ENCODE peak calls at places on chromosomes 3 and 15, in ten cellular contexts. One of them, this sample, is unnamed.

GRCh38 chr3:145650170-145650569 is 510.8 kb downstream of the PLOD2 start:
- DNase-seq in astrocyte: no peak
- DNase-seq in epithelial cell of proximal tubule: no peak
- DNase-seq in kidney: no peak
- DNase-seq in GM23248: no peak
- DNase-seq in CD8-positive, alpha-beta memory T cell: no peak
- DNase-seq in stomach: no peak
- DNase-seq in neuronal stem cell: no peak
- DNase-seq in left ventricle myocardium inferior: no peak
- DNase-seq in HFF-Myc: no peak
- DNase-seq in this sample: no peak

GRCh38 chr15:52649686-52650085 is 29.5 kb downstream of the ATOSA start:
- DNase-seq in CD8-positive, alpha-beta memory T cell: no peak
- DNase-seq in GM23248: peak; percentile 4
- DNase-seq in stomach: no peak
- DNase-seq in HFF-Myc: no peak
- DNase-seq in astrocyte: no peak
- DNase-seq in kidney: no peak
- DNase-seq in left ventricle myocardium inferior: no peak
- DNase-seq in epithelial cell of proximal tubule: no peak
- DNase-seq in neuronal stem cell: no peak
- DNase-seq in this sample: no peak

GRCh38 chr15:26628879-26629529 is 143.9 kb downstream of the GABRB3 start:
- DNase-seq in stomach: peak; percentile 56
- DNase-seq in epithelial cell of proximal tubule: no peak
- DNase-seq in astrocyte: peak; percentile 34
- DNase-seq in left ventricle myocardium inferior: peak; percentile 68
- DNase-seq in kidney: peak; percentile 85
- DNase-seq in neuronal stem cell: no peak
- DNase-seq in GM23248: no peak
- DNase-seq in HFF-Myc: peak; percentile 3
- DNase-seq in CD8-positive, alpha-beta memory T cell: no peak
- DNase-seq in this sample: peak; percentile 83

GRCh38 chr3:7978104-7978457 is 523.5 kb upstream of the LMCD1 start:
- DNase-seq in GM23248: no peak
- DNase-seq in astrocyte: no peak
- DNase-seq in stomach: no peak
- DNase-seq in neuronal stem cell: peak; percentile 64
- DNase-seq in HFF-Myc: no peak
- DNase-seq in CD8-positive, alpha-beta memory T cell: no peak
- DNase-seq in kidney: peak; percentile 74
- DNase-seq in epithelial cell of proximal tubule: no peak
- DNase-seq in left ventricle myocardium inferior: peak; percentile 28
- DNase-seq in this sample: no peak

GRCh38 chr3:57025237-57025636 is 35.2 kb upstream of the SPATA12 start:
- DNase-seq in kidney: no peak
- DNase-seq in stomach: no peak
- DNase-seq in astrocyte: no peak
- DNase-seq in GM23248: no peak
- DNase-seq in epithelial cell of proximal tubule: no peak
- DNase-seq in CD8-positive, alpha-beta memory T cell: no peak
- DNase-seq in neuronal stem cell: no peak
- DNase-seq in HFF-Myc: no peak
- DNase-seq in left ventricle myocardium inferior: no peak
- DNase-seq in this sample: no peak

GRCh38 chr3:190380184-190380583 is 7.8 kb upstream of the CLDN16 start:
- DNase-seq in CD8-positive, alpha-beta memory T cell: no peak
- DNase-seq in stomach: no peak
- DNase-seq in HFF-Myc: no peak
- DNase-seq in astrocyte: no peak
- DNase-seq in kidney: no peak
- DNase-seq in neuronal stem cell: no peak
- DNase-seq in epithelial cell of proximal tubule: no peak
- DNase-seq in GM23248: no peak
- DNase-seq in left ventricle myocardium inferior: no peak
- DNase-seq in this sample: no peak

GRCh38 chr3:136792931-136793330 is 26.0 kb upstream of the SLC35G2 start:
- DNase-seq in kidney: no peak
- DNase-seq in GM23248: no peak
- DNase-seq in epithelial cell of proximal tubule: no peak
- DNase-seq in left ventricle myocardium inferior: no peak
- DNase-seq in neuronal stem cell: no peak
- DNase-seq in astrocyte: no peak
- DNase-seq in CD8-positive, alpha-beta memory T cell: no peak
- DNase-seq in HFF-Myc: no peak
- DNase-seq in stomach: no peak
- DNase-seq in this sample: no peak

GRCh38 chr15:90165659-90166489 is 35.3 kb upstream of the SEMA4B start:
- DNase-seq in kidney: peak; percentile 97
- DNase-seq in GM23248: peak; percentile 99
- DNase-seq in stomach: peak; percentile 87
- DNase-seq in CD8-positive, alpha-beta memory T cell: no peak
- DNase-seq in left ventricle myocardium inferior: no peak
- DNase-seq in neuronal stem cell: no peak
- DNase-seq in epithelial cell of proximal tubule: peak; percentile 98
- DNase-seq in astrocyte: peak; percentile 99
- DNase-seq in HFF-Myc: peak; percentile 92
- DNase-seq in this sample: peak; percentile 68

GRCh38 chr15:88803241-88803919 is at the start of gene ACAN:
- DNase-seq in GM23248: no peak
- DNase-seq in left ventricle myocardium inferior: no peak
- DNase-seq in stomach: no peak
- DNase-seq in neuronal stem cell: peak; percentile 57
- DNase-seq in astrocyte: no peak
- DNase-seq in HFF-Myc: no peak
- DNase-seq in CD8-positive, alpha-beta memory T cell: no peak
- DNase-seq in epithelial cell of proximal tubule: no peak
- DNase-seq in kidney: no peak
- DNase-seq in this sample: no peak

GRCh38 chr15:88805031-88805780 is 2.0 kb downstream of the ACAN start:
- DNase-seq in HFF-Myc: no peak
- DNase-seq in neuronal stem cell: no peak
- DNase-seq in epithelial cell of proximal tubule: no peak
- DNase-seq in left ventricle myocardium inferior: no peak
- DNase-seq in CD8-positive, alpha-beta memory T cell: no peak
- DNase-seq in stomach: no peak
- DNase-seq in GM23248: no peak
- DNase-seq in kidney: no peak
- DNase-seq in astrocyte: no peak
- DNase-seq in this sample: no peak

GRCh38 chr15:88802991-88803240 is 320 bp upstream of the ACAN start:
- DNase-seq in HFF-Myc: no peak
- DNase-seq in CD8-positive, alpha-beta memory T cell: no peak
- DNase-seq in neuronal stem cell: no peak
- DNase-seq in kidney: no peak
- DNase-seq in astrocyte: no peak
- DNase-seq in epithelial cell of proximal tubule: no peak
- DNase-seq in GM23248: peak; percentile 10
- DNase-seq in left ventricle myocardium inferior: no peak
- DNase-seq in stomach: no peak
- DNase-seq in this sample: no peak

GRCh38 chr15:88803920-88804247 is 648 bp downstream of the ACAN start:
- DNase-seq in HFF-Myc: no peak
- DNase-seq in neuronal stem cell: no peak
- DNase-seq in kidney: no peak
- DNase-seq in GM23248: no peak
- DNase-seq in astrocyte: no peak
- DNase-seq in stomach: no peak
- DNase-seq in CD8-positive, alpha-beta memory T cell: no peak
- DNase-seq in left ventricle myocardium inferior: no peak
- DNase-seq in epithelial cell of proximal tubule: no peak
- DNase-seq in this sample: no peak

DNA sequence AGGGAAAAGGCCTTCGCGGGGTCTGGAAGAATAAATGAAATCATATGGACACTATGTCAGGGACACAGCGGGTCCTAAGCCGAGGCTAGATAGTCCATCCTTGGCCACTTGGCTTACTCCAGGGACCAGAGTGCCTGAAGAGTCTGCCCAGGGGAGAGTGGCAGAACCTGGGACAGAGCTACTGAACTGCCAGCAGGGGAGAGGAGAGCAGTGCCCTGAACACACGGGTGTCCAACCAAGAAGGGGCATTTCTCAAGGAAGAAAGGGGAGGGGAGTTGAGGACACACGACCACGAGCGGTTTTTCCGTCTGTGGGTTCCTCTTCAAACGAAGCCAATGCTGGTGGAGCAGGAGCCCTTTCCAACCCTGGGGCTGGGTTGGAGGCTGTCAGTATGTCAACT is 1.0 kb downstream of the ACAN start:
- DNase-seq in astrocyte: no peak
- DNase-seq in epithelial cell of proximal tubule: no peak
- DNase-seq in HFF-Myc: no peak
- DNase-seq in stomach: no peak
- DNase-seq in left ventricle myocardium inferior: no peak
- DNase-seq in CD8-positive, alpha-beta memory T cell: no peak
- DNase-seq in neuronal stem cell: no peak
- DNase-seq in GM23248: no peak
- DNase-seq in kidney: no peak
- DNase-seq in this sample: no peak
- H3K4me3 ChIP-seq in astrocyte: no peak overlapping the region
- H3K4me3 ChIP-seq in epithelial cell of proximal tubule: no peak overlapping the region
- H3K4me3 ChIP-seq in HFF-Myc: no peak overlapping the region
- H3K4me3 ChIP-seq in stomach: no peak overlapping the region
- H3K4me3 ChIP-seq in left ventricle myocardium inferior: no peak overlapping the region
- H3K4me3 ChIP-seq in CD8-positive, alpha-beta memory T cell: no peak overlapping the region
- H3K4me3 ChIP-seq in neuronal stem cell: no peak overlapping the region
- H3K4me3 ChIP-seq in GM23248: no peak overlapping the region
- H3K4me3 ChIP-seq in kidney: no peak overlapping the region
- H3K4me3 ChIP-seq in this sample: no peak overlapping the region

DNA sequence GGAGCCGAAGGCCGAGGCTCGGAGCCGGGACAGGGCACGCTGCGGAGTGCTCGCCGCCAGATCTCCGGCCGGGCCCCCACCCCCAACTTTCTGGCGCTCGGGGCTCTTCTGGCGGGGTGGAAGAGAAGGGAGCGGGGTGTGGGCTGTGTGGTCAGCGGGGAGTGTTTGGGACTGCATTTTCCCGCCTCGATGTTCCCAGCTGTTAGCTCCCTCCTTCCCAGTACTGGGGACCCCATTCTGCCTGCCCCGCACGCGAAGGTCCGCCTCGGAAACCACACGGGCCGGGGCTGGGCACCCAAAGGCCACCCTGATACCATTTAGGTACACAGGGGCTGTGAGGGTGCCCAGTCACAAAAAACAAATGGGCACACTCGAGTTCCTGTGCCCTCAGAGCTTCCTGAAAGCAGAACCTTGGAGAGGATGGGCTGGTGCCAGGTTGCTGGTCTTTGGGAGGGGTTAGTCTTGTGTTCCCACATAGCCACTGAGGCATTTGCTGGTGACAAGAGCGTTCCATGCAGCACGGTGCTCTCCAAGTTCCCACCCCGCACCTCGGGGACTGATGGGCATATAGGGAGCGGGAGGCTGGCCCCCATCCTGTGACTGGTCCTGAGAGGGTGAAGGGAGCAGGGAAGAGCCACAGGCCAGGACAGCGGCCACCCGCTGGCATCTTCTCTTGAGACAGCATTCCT is 621 bp downstream of the TYRO3 start:
- DNase-seq in kidney: peak; percentile 77
- DNase-seq in epithelial cell of proximal tubule: no peak
- DNase-seq in CD8-positive, alpha-beta memory T cell: no peak
- DNase-seq in HFF-Myc: no peak
- DNase-seq in neuronal stem cell: peak; percentile 31
- DNase-seq in astrocyte: no peak
- DNase-seq in left ventricle myocardium inferior: no peak
- DNase-seq in stomach: no peak
- DNase-seq in GM23248: peak; percentile 38
- DNase-seq in this sample: peak; percentile 41
- H3K4me3 ChIP-seq in kidney: peak overlapping the region; percentile 45
- H3K4me3 ChIP-seq in epithelial cell of proximal tubule: peak overlapping the region; percentile 53
- H3K4me3 ChIP-seq in CD8-positive, alpha-beta memory T cell: peak overlapping the region; percentile 28
- H3K4me3 ChIP-seq in HFF-Myc: peak overlapping the region; percentile 69
- H3K4me3 ChIP-seq in neuronal stem cell: peak overlapping the region; percentile 91
- H3K4me3 ChIP-seq in astrocyte: peak overlapping the region; percentile 64
- H3K4me3 ChIP-seq in left ventricle myocardium inferior: peak overlapping the region; percentile 76
- H3K4me3 ChIP-seq in stomach: peak overlapping the region; percentile 87
- H3K4me3 ChIP-seq in GM23248: peak overlapping the region; percentile 77
- H3K4me3 ChIP-seq in this sample: peak overlapping the region; percentile 2

DNA sequence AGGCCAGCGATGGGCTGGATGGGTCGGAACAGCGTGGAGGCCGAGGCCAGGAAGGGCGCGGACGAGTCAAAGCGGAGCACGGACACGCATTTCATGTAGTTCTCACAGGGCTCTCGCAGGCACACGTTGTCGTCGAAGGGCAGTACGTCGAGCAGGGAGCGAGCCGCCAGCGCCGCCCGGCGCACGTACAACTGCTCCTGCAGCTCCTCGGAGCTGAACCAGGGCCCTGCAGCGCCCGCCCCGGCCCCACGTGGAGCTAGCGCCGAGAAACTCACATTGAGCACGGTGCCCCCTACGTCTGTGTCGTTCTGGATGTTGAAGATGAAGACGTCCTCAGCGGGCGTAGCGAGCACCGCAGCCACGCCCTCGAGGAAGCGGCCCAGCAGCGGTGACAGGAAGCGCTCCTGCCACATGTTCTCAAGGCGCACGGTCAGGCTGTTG is 5.8 kb downstream of the CELSR3 start:
- DNase-seq in epithelial cell of proximal tubule: no peak
- DNase-seq in left ventricle myocardium inferior: no peak
- DNase-seq in HFF-Myc: no peak
- DNase-seq in stomach: no peak
- DNase-seq in neuronal stem cell: no peak
- DNase-seq in GM23248: no peak
- DNase-seq in CD8-positive, alpha-beta memory T cell: peak; percentile 31
- DNase-seq in astrocyte: no peak
- DNase-seq in kidney: no peak
- DNase-seq in this sample: no peak
- H3K4me3 ChIP-seq in epithelial cell of proximal tubule: peak overlapping the region; percentile 62
- H3K4me3 ChIP-seq in left ventricle myocardium inferior: peak overlapping the region; percentile 78
- H3K4me3 ChIP-seq in HFF-Myc: peak overlapping the region; percentile 31
- H3K4me3 ChIP-seq in stomach: peak overlapping the region; percentile 62
- H3K4me3 ChIP-seq in neuronal stem cell: no peak overlapping the region
- H3K4me3 ChIP-seq in GM23248: peak overlapping the region; percentile 58
- H3K4me3 ChIP-seq in CD8-positive, alpha-beta memory T cell: peak overlapping the region; percentile 53
- H3K4me3 ChIP-seq in astrocyte: no peak overlapping the region
- H3K4me3 ChIP-seq in kidney: peak overlapping the region; percentile 25
- H3K4me3 ChIP-seq in this sample: no peak overlapping the region

GRCh38 chr3:152445227-152445626 is 176.5 kb downstream of the MBNL1 start:
- DNase-seq in CD8-positive, alpha-beta memory T cell: no peak
- DNase-seq in kidney: no peak
- DNase-seq in HFF-Myc: no peak
- DNase-seq in neuronal stem cell: no peak
- DNase-seq in left ventricle myocardium inferior: no peak
- DNase-seq in astrocyte: no peak
- DNase-seq in epithelial cell of proximal tubule: no peak
- DNase-seq in GM23248: no peak
- DNase-seq in stomach: no peak
- DNase-seq in this sample: no peak

GRCh38 chr3:152443212-152444023 is 174.7 kb downstream of the MBNL1 start:
- DNase-seq in neuronal stem cell: no peak
- DNase-seq in CD8-positive, alpha-beta memory T cell: no peak
- DNase-seq in epithelial cell of proximal tubule: no peak
- DNase-seq in astrocyte: no peak
- DNase-seq in HFF-Myc: no peak
- DNase-seq in left ventricle myocardium inferior: no peak
- DNase-seq in GM23248: no peak
- DNase-seq in stomach: no peak
- DNase-seq in kidney: no peak
- DNase-seq in this sample: no peak

GRCh38 chr3:152446495-152446894 is 177.8 kb downstream of the MBNL1 start:
- DNase-seq in HFF-Myc: no peak
- DNase-seq in neuronal stem cell: no peak
- DNase-seq in GM23248: no peak
- DNase-seq in CD8-positive, alpha-beta memory T cell: no peak
- DNase-seq in left ventricle myocardium inferior: no peak
- DNase-seq in stomach: no peak
- DNase-seq in astrocyte: no peak
- DNase-seq in kidney: no peak
- DNase-seq in epithelial cell of proximal tubule: no peak
- DNase-seq in this sample: peak; percentile 12

GRCh38 chr3:152447509-152447908 is 178.8 kb downstream of the MBNL1 start:
- DNase-seq in CD8-positive, alpha-beta memory T cell: no peak
- DNase-seq in HFF-Myc: no peak
- DNase-seq in GM23248: no peak
- DNase-seq in kidney: no peak
- DNase-seq in left ventricle myocardium inferior: no peak
- DNase-seq in neuronal stem cell: no peak
- DNase-seq in stomach: no peak
- DNase-seq in astrocyte: no peak
- DNase-seq in epithelial cell of proximal tubule: no peak
- DNase-seq in this sample: no peak

GRCh38 chr3:152444029-152444641 is 175.4 kb downstream of the MBNL1 start:
- DNase-seq in stomach: no peak
- DNase-seq in GM23248: peak; percentile 75
- DNase-seq in neuronal stem cell: no peak
- DNase-seq in kidney: no peak
- DNase-seq in HFF-Myc: peak; percentile 30
- DNase-seq in CD8-positive, alpha-beta memory T cell: no peak
- DNase-seq in left ventricle myocardium inferior: no peak
- DNase-seq in epithelial cell of proximal tubule: peak; percentile 23
- DNase-seq in astrocyte: peak; percentile 42
- DNase-seq in this sample: no peak
- H3K4me3 ChIP-seq in stomach: no peak overlapping the region
- H3K4me3 ChIP-seq in GM23248: no peak overlapping the region
- H3K4me3 ChIP-seq in neuronal stem cell: no peak overlapping the region
- H3K4me3 ChIP-seq in kidney: no peak overlapping the region
- H3K4me3 ChIP-seq in HFF-Myc: no peak overlapping the region
- H3K4me3 ChIP-seq in CD8-positive, alpha-beta memory T cell: no peak overlapping the region
- H3K4me3 ChIP-seq in left ventricle myocardium inferior: no peak overlapping the region
- H3K4me3 ChIP-seq in epithelial cell of proximal tubule: no peak overlapping the region
- H3K4me3 ChIP-seq in astrocyte: no peak overlapping the region
- H3K4me3 ChIP-seq in this sample: no peak overlapping the region

This sample was measured in body of pancreas.